ENCODE peak calls at places on chromosomes 4 and X, in nine cellular contexts. One of them, this sample, is unnamed.

GRCh38 chr4:144583658-144584057 is 62.3 kb upstream of the HHIP start:
- DNase-seq in osteocyte: no peak
- DNase-seq in neural crest cell: no peak
- DNase-seq in choroid plexus epithelial cell: peak
- DNase-seq in GM12865: no peak
- DNase-seq in K562: no peak
- DNase-seq in fibroblast of mammary gland: peak
- DNase-seq in A549: peak
- DNase-seq in WERI-Rb-1: no peak
- DNase-seq in this sample: peak

GRCh38 chr4:89258506-89258905 is 49.1 kb downstream of the GPRIN3 start:
- DNase-seq in K562: no peak
- DNase-seq in A549: no peak
- DNase-seq in fibroblast of mammary gland: no peak
- DNase-seq in choroid plexus epithelial cell: no peak
- DNase-seq in GM12865: no peak
- DNase-seq in osteocyte: no peak
- DNase-seq in WERI-Rb-1: no peak
- DNase-seq in neural crest cell: no peak
- DNase-seq in this sample: no peak

GRCh38 chr4:127708985-127709384 is 21.2 kb upstream of the SLC25A31 start:
- DNase-seq in choroid plexus epithelial cell: peak
- DNase-seq in fibroblast of mammary gland: peak
- DNase-seq in A549: peak
- DNase-seq in K562: no peak
- DNase-seq in WERI-Rb-1: no peak
- DNase-seq in osteocyte: no peak
- DNase-seq in GM12865: no peak
- DNase-seq in neural crest cell: no peak
- DNase-seq in this sample: peak

GRCh38 chr4:174521800-174522182 is 497 bp downstream of the HPGD start:
- DNase-seq in choroid plexus epithelial cell: no peak
- DNase-seq in WERI-Rb-1: peak
- DNase-seq in K562: peak
- DNase-seq in neural crest cell: peak
- DNase-seq in GM12865: no peak
- DNase-seq in osteocyte: no peak
- DNase-seq in A549: peak
- DNase-seq in fibroblast of mammary gland: no peak
- DNase-seq in this sample: peak

GRCh38 chr4:68249434-68249833 is 3.9 kb upstream of the TMPRSS11B start:
- DNase-seq in choroid plexus epithelial cell: no peak
- DNase-seq in fibroblast of mammary gland: no peak
- DNase-seq in GM12865: peak
- DNase-seq in WERI-Rb-1: no peak
- DNase-seq in osteocyte: no peak
- DNase-seq in K562: no peak
- DNase-seq in A549: no peak
- DNase-seq in neural crest cell: no peak
- DNase-seq in this sample: no peak

GRCh38 chr4:185238261-185238681 is 28.9 kb downstream of the SNX25 start:
- DNase-seq in GM12865: no peak
- DNase-seq in osteocyte: no peak
- DNase-seq in K562: no peak
- DNase-seq in fibroblast of mammary gland: peak
- DNase-seq in WERI-Rb-1: no peak
- DNase-seq in choroid plexus epithelial cell: peak
- DNase-seq in neural crest cell: no peak
- DNase-seq in A549: no peak
- DNase-seq in this sample: no peak

GRCh38 chr4:152064753-152065152 is 303.9 kb upstream of the GATB start:
- DNase-seq in fibroblast of mammary gland: no peak
- DNase-seq in neural crest cell: no peak
- DNase-seq in K562: no peak
- DNase-seq in osteocyte: no peak
- DNase-seq in choroid plexus epithelial cell: no peak
- DNase-seq in WERI-Rb-1: no peak
- DNase-seq in A549: no peak
- DNase-seq in GM12865: no peak
- DNase-seq in this sample: no peak

GRCh38 chr4:176123710-176124407 is 58.2 kb downstream of the WDR17 start:
- DNase-seq in osteocyte: no peak
- DNase-seq in GM12865: peak
- DNase-seq in choroid plexus epithelial cell: peak
- DNase-seq in A549: peak
- DNase-seq in WERI-Rb-1: peak
- DNase-seq in fibroblast of mammary gland: peak
- DNase-seq in K562: peak
- DNase-seq in neural crest cell: no peak
- DNase-seq in this sample: peak

GRCh38 chr4:8265171-8265929 is 4.2 kb upstream of the HTRA3 start:
- DNase-seq in K562: no peak
- DNase-seq in A549: no peak
- DNase-seq in fibroblast of mammary gland: no peak
- DNase-seq in osteocyte: no peak
- DNase-seq in choroid plexus epithelial cell: no peak
- DNase-seq in neural crest cell: no peak
- DNase-seq in WERI-Rb-1: no peak
- DNase-seq in GM12865: no peak
- DNase-seq in this sample: no peak

DNA sequence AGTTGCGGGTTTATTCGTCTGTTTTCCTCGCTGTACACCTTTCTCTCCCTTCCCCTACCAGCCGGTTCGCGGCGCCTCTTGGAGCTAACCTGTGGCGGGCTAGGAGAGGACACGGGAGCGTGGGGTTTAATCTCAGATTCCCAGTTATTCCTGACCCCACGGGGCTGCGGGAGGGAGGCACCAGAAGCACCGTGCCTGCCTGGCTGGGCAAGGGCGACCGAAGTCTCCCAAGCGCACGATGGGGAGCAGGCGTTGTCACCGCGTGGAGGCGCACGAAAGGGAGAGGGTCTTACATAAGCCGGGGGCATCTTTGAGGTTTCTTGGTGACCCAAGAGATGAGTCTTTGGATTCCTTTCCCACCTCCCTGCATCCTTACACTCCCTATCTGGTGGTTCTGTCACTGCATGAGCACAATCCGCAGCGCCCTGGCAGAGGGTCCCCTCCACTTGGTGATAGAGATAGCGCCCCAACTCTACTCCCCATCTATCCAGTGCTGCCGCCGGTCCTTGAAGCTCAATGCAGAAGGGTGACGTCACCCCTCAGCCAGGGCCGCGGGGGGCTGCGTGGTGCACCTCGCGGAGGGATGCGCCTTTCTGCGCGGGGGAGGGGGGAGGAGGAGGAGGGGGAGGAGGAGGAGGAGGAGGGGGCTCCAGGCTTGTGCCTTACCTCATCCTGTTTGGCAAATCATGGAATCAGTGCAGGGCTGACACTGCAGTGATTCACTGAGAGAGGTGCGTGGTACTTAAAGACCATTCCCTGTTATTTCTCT is 793 bp downstream of the TSPAN7 start:
- DNase-seq in GM12865: no peak
- DNase-seq in K562: no peak
- DNase-seq in fibroblast of mammary gland: no peak
- DNase-seq in WERI-Rb-1: peak
- DNase-seq in choroid plexus epithelial cell: no peak
- DNase-seq in A549: no peak
- DNase-seq in osteocyte: no peak
- DNase-seq in neural crest cell: peak
- DNase-seq in this sample: no peak
- TF ChIP-seq CTCF in GM12865: no peak
- TF ChIP-seq CTCF in K562: no peak
- TF ChIP-seq CTCF in fibroblast of mammary gland: no peak
- TF ChIP-seq CTCF in WERI-Rb-1: peak
- TF ChIP-seq CTCF in choroid plexus epithelial cell: no peak
- TF ChIP-seq CTCF in A549: no peak
- TF ChIP-seq CTCF in osteocyte: no peak
- TF ChIP-seq CTCF in neural crest cell: no peak
- TF ChIP-seq CTCF in this sample: no peak

GRCh38 chr4:33160126-33160525 is 2440.0 kb downstream of the PCDH7 start:
- DNase-seq in GM12865: no peak
- DNase-seq in A549: peak
- DNase-seq in neural crest cell: no peak
- DNase-seq in K562: no peak
- DNase-seq in WERI-Rb-1: peak
- DNase-seq in osteocyte: no peak
- DNase-seq in choroid plexus epithelial cell: peak
- DNase-seq in fibroblast of mammary gland: peak
- DNase-seq in this sample: peak
- TF ChIP-seq CTCF in GM12865: no peak
- TF ChIP-seq CTCF in A549: no peak
- TF ChIP-seq CTCF in neural crest cell: peak
- TF ChIP-seq CTCF in K562: no peak
- TF ChIP-seq CTCF in WERI-Rb-1: peak
- TF ChIP-seq CTCF in osteocyte: peak
- TF ChIP-seq CTCF in choroid plexus epithelial cell: peak
- TF ChIP-seq CTCF in fibroblast of mammary gland: peak
- TF ChIP-seq CTCF in this sample: peak

DNA sequence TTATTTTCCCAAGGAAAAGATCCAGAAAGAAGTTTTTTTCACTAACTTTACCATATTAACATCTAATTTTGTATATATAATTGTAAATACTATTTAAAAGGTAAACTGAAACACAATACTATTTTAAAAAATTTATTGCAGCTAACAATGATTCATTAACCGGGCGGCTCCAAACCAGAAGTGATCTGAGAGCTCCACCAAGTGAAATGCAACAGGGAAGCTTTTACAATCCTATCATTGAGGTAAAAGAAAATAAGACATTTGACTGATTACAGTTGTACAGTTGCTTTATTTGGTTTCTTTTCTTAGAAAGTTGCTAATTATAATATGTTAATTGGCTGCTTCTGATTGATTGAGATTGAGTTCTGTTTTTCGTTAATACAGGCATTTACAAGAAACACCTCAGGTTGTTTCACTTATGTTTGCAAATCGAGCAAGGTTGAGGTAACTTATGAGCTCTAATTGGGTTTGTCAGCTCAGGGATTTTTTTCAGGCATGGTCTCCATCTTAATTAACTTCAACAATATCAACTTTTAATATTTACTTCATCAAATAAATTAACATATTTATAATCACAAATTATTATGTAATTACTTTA is 220.2 kb upstream of the UGT8 start:
- DNase-seq in WERI-Rb-1: no peak
- DNase-seq in A549: peak
- DNase-seq in K562: no peak
- DNase-seq in fibroblast of mammary gland: peak
- DNase-seq in neural crest cell: no peak
- DNase-seq in choroid plexus epithelial cell: peak
- DNase-seq in GM12865: no peak
- DNase-seq in osteocyte: no peak
- DNase-seq in this sample: peak
- TF ChIP-seq CTCF in WERI-Rb-1: no peak
- TF ChIP-seq CTCF in A549: peak
- TF ChIP-seq CTCF in K562: no peak
- TF ChIP-seq CTCF in fibroblast of mammary gland: peak
- TF ChIP-seq CTCF in neural crest cell: no peak
- TF ChIP-seq CTCF in choroid plexus epithelial cell: peak
- TF ChIP-seq CTCF in GM12865: no peak
- TF ChIP-seq CTCF in osteocyte: peak
- TF ChIP-seq CTCF in this sample: peak

DNA sequence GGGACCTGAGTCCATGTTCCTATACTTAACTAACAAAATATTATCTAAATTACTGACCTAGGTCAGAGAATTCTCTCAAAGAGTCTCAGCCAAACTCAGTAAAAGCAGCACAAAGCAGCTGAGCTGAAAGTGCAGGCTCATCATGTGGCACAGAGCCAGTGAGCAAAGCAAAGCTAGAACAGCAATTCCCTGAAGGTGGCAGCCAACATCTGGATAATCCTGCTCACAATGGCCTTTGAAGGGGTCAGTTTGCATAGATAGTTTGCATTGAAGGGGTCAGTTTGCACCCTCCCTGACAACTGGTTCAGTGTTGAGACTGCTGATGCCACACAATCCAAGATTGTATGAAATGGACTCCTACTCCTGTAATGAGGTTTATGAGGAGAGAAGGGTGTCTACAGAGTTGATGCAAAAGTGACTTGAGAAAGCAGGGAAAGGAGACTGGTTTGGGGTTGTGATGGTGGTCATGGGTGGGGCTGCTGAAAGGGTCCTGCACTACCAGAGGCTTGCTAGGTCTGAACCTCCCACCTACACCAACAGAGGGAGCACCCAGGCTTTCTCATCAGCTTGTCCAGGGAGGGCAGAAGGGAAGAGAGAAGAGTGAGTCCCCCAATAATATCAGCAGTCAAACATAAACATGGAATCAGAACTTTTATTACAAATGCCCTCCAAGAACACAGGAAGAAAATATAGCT is 39.7 kb downstream of the TRIM61 start:
- DNase-seq in choroid plexus epithelial cell: peak
- DNase-seq in WERI-Rb-1: peak
- DNase-seq in neural crest cell: no peak
- DNase-seq in fibroblast of mammary gland: peak
- DNase-seq in A549: no peak
- DNase-seq in K562: no peak
- DNase-seq in osteocyte: no peak
- DNase-seq in GM12865: peak
- DNase-seq in this sample: peak
- TF ChIP-seq CTCF in choroid plexus epithelial cell: peak
- TF ChIP-seq CTCF in WERI-Rb-1: peak
- TF ChIP-seq CTCF in neural crest cell: peak
- TF ChIP-seq CTCF in fibroblast of mammary gland: peak
- TF ChIP-seq CTCF in A549: no peak
- TF ChIP-seq CTCF in K562: no peak
- TF ChIP-seq CTCF in osteocyte: peak
- TF ChIP-seq CTCF in GM12865: peak
- TF ChIP-seq CTCF in this sample: peak

DNA sequence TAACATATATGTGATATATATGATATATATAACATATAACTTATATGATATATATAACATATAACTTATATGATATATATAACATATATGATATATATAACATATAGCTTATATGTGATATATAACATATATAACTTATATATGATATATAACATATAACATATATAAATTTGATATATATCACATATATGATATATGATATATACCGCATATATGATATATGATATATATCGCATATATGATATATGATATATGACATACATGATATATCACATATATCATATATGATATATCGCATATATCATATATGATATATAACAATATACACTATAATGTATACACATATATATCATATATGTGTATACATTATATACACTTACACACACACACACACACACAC is 114.3 kb downstream of the ELOVL6 start:
- DNase-seq in osteocyte: no peak
- DNase-seq in A549: no peak
- DNase-seq in fibroblast of mammary gland: no peak
- DNase-seq in GM12865: no peak
- DNase-seq in neural crest cell: no peak
- DNase-seq in K562: no peak
- DNase-seq in choroid plexus epithelial cell: no peak
- DNase-seq in WERI-Rb-1: no peak
- DNase-seq in this sample: no peak
- TF ChIP-seq CTCF in osteocyte: no peak
- TF ChIP-seq CTCF in A549: no peak
- TF ChIP-seq CTCF in fibroblast of mammary gland: no peak
- TF ChIP-seq CTCF in GM12865: no peak
- TF ChIP-seq CTCF in neural crest cell: no peak
- TF ChIP-seq CTCF in K562: no peak
- TF ChIP-seq CTCF in choroid plexus epithelial cell: no peak
- TF ChIP-seq CTCF in WERI-Rb-1: no peak
- TF ChIP-seq CTCF in this sample: no peak

This sample was measured in MCF 10A.